ENCODE peak calls at places on chromosomes 5 and 9, in eight cellular contexts. One of them, this sample, is unnamed.

GRCh38 chr9:26955222-26955903 is 849 bp upstream of the IFT74 start:
- DNase-seq in tibial artery: no peak
- DNase-seq in HFF-Myc: no peak
- DNase-seq in AG04450: no peak
- DNase-seq in ascending aorta: no peak
- DNase-seq in A549: no peak
- DNase-seq in brain microvascular endothelial cell: no peak
- DNase-seq in psoas muscle: no peak
- DNase-seq in this sample: no peak

GRCh38 chr5:145921211-145921610 is 15.2 kb upstream of the SH3RF2 start:
- DNase-seq in psoas muscle: no peak
- DNase-seq in AG04450: no peak
- DNase-seq in tibial artery: no peak
- DNase-seq in brain microvascular endothelial cell: no peak
- DNase-seq in HFF-Myc: no peak
- DNase-seq in ascending aorta: no peak
- DNase-seq in A549: no peak
- DNase-seq in this sample: no peak

GRCh38 chr9:133538176-133538575 is 3.7 kb downstream of the ADAMTSL2 start:
- DNase-seq in AG04450: no peak
- DNase-seq in ascending aorta: no peak
- DNase-seq in HFF-Myc: no peak
- DNase-seq in psoas muscle: no peak
- DNase-seq in A549: no peak
- DNase-seq in brain microvascular endothelial cell: no peak
- DNase-seq in tibial artery: no peak
- DNase-seq in this sample: no peak

GRCh38 chr5:41656597-41656996 is 146.2 kb upstream of the PLCXD3 start:
- DNase-seq in psoas muscle: no peak
- DNase-seq in brain microvascular endothelial cell: no peak
- DNase-seq in ascending aorta: no peak
- DNase-seq in A549: no peak
- DNase-seq in HFF-Myc: no peak
- DNase-seq in tibial artery: no peak
- DNase-seq in AG04450: no peak
- DNase-seq in this sample: no peak

GRCh38 chr9:135105211-135105745 is 17.8 kb downstream of the OLFM1 start:
- DNase-seq in tibial artery: no peak
- DNase-seq in HFF-Myc: no peak
- DNase-seq in brain microvascular endothelial cell: no peak
- DNase-seq in psoas muscle: no peak
- DNase-seq in AG04450: no peak
- DNase-seq in ascending aorta: no peak
- DNase-seq in A549: no peak
- DNase-seq in this sample: no peak

GRCh38 chr9:36746415-36746814 is 173.7 kb downstream of the MELK start:
- DNase-seq in A549: no peak
- DNase-seq in psoas muscle: no peak
- DNase-seq in tibial artery: no peak
- DNase-seq in brain microvascular endothelial cell: no peak
- DNase-seq in AG04450: no peak
- DNase-seq in ascending aorta: no peak
- DNase-seq in HFF-Myc: no peak
- DNase-seq in this sample: no peak

GRCh38 chr5:2303391-2304100 is 420.8 kb upstream of the IRX4 start:
- DNase-seq in brain microvascular endothelial cell: no peak
- DNase-seq in A549: no peak
- DNase-seq in psoas muscle: no peak
- DNase-seq in tibial artery: no peak
- DNase-seq in ascending aorta: peak
- DNase-seq in AG04450: no peak
- DNase-seq in HFF-Myc: no peak
- DNase-seq in this sample: no peak

GRCh38 chr9:97703437-97704326 is 6.5 kb upstream of the XPA start:
- DNase-seq in psoas muscle: no peak
- DNase-seq in ascending aorta: peak
- DNase-seq in AG04450: no peak
- DNase-seq in tibial artery: no peak
- DNase-seq in brain microvascular endothelial cell: peak
- DNase-seq in A549: peak
- DNase-seq in HFF-Myc: no peak
- DNase-seq in this sample: peak

GRCh38 chr5:87650284-87650683 is 237.6 kb upstream of the CCNH start:
- DNase-seq in tibial artery: no peak
- DNase-seq in ascending aorta: no peak
- DNase-seq in HFF-Myc: no peak
- DNase-seq in brain microvascular endothelial cell: no peak
- DNase-seq in A549: no peak
- DNase-seq in psoas muscle: no peak
- DNase-seq in AG04450: no peak
- DNase-seq in this sample: peak

GRCh38 chr9:37752646-37753488 is 738 bp upstream of the TRMT10B start:
- DNase-seq in brain microvascular endothelial cell: no peak
- DNase-seq in tibial artery: no peak
- DNase-seq in ascending aorta: no peak
- DNase-seq in HFF-Myc: no peak
- DNase-seq in AG04450: no peak
- DNase-seq in A549: no peak
- DNase-seq in psoas muscle: no peak
- DNase-seq in this sample: no peak

GRCh38 chr9:94639045-94639995 is at the start of gene FBP1:
- DNase-seq in HFF-Myc: no peak
- DNase-seq in AG04450: no peak
- DNase-seq in brain microvascular endothelial cell: no peak
- DNase-seq in psoas muscle: peak
- DNase-seq in ascending aorta: no peak
- DNase-seq in A549: no peak
- DNase-seq in tibial artery: peak
- DNase-seq in this sample: no peak

GRCh38 chr9:36126016-36126786 is 10.3 kb upstream of the GLIPR2 start:
- DNase-seq in ascending aorta: no peak
- DNase-seq in A549: no peak
- DNase-seq in AG04450: no peak
- DNase-seq in tibial artery: no peak
- DNase-seq in brain microvascular endothelial cell: no peak
- DNase-seq in HFF-Myc: no peak
- DNase-seq in psoas muscle: no peak
- DNase-seq in this sample: no peak

GRCh38 chr5:178104492-178104891 is 8.8 kb upstream of the N4BP3 start:
- DNase-seq in psoas muscle: no peak
- DNase-seq in tibial artery: no peak
- DNase-seq in A549: no peak
- DNase-seq in HFF-Myc: no peak
- DNase-seq in AG04450: no peak
- DNase-seq in ascending aorta: no peak
- DNase-seq in brain microvascular endothelial cell: no peak
- DNase-seq in this sample: no peak

GRCh38 chr5:57677235-57677634 is 194.6 kb upstream of the ACTBL2 start:
- DNase-seq in brain microvascular endothelial cell: no peak
- DNase-seq in tibial artery: no peak
- DNase-seq in AG04450: no peak
- DNase-seq in psoas muscle: no peak
- DNase-seq in ascending aorta: no peak
- DNase-seq in HFF-Myc: no peak
- DNase-seq in A549: no peak
- DNase-seq in this sample: no peak

GRCh38 chr5:164048527-164048926 is 543.1 kb downstream of the MAT2B start:
- DNase-seq in brain microvascular endothelial cell: no peak
- DNase-seq in AG04450: no peak
- DNase-seq in psoas muscle: no peak
- DNase-seq in ascending aorta: no peak
- DNase-seq in HFF-Myc: no peak
- DNase-seq in A549: no peak
- DNase-seq in tibial artery: no peak
- DNase-seq in this sample: peak

GRCh38 chr9:131290039-131290766 is 680 bp downstream of the PLPP7 start:
- DNase-seq in A549: no peak
- DNase-seq in ascending aorta: no peak
- DNase-seq in AG04450: no peak
- DNase-seq in tibial artery: no peak
- DNase-seq in brain microvascular endothelial cell: no peak
- DNase-seq in HFF-Myc: no peak
- DNase-seq in psoas muscle: peak
- DNase-seq in this sample: no peak

GRCh38 chr9:125549465-125550215 is 157.4 kb downstream of the MAPKAP1 start:
- DNase-seq in AG04450: no peak
- DNase-seq in ascending aorta: peak
- DNase-seq in HFF-Myc: no peak
- DNase-seq in psoas muscle: peak
- DNase-seq in A549: no peak
- DNase-seq in tibial artery: peak
- DNase-seq in brain microvascular endothelial cell: no peak
- DNase-seq in this sample: peak

GRCh38 chr9:93533863-93534262 is 42.5 kb upstream of the PHF2 start:
- DNase-seq in A549: no peak
- DNase-seq in tibial artery: no peak
- DNase-seq in ascending aorta: no peak
- DNase-seq in brain microvascular endothelial cell: no peak
- DNase-seq in AG04450: no peak
- DNase-seq in HFF-Myc: no peak
- DNase-seq in psoas muscle: no peak
- DNase-seq in this sample: no peak
- TF ChIP-seq CTCF in A549: no peak
- TF ChIP-seq CTCF in tibial artery: no peak
- TF ChIP-seq CTCF in ascending aorta: no peak
- TF ChIP-seq CTCF in brain microvascular endothelial cell: no peak
- TF ChIP-seq CTCF in AG04450: no peak
- TF ChIP-seq CTCF in HFF-Myc: no peak
- TF ChIP-seq CTCF in psoas muscle: no peak
- TF ChIP-seq CTCF in this sample: no peak

DNA sequence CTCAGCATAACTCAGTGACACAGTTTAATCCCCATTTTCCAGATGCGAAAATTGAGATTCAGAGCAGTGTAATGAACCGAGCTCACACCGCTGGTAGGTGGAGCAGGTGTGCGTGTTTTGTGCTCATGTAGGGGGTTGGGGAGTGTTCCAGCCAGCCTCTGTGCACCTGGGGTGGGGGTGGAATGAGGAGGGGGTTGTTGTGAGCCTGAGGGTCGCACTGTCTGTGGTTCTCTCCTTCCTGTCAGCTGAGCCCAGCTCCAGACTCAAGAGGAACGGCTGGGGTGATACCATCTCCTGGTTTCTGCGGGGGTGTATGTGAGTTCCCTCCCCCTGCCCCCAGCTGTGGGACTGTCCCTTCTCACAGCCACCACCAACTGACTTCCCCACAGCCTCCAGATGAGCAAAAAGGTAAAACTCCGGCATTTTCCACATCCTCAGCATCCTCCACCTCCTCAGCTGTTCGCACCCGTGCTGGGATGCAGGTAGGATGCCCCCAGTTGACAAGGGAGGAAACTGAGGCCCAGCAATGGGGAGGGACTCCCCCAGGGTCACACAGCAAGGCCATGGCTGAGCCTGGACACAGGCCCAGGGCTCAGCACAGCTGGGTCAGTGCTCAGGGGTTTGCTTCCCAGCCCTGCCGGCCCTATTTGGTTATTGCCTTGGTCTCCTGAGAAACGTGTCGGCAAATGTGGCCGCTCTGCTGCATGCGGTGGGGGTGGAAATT is 2.1 kb downstream of the SH2D3C start:
- DNase-seq in tibial artery: no peak
- DNase-seq in HFF-Myc: no peak
- DNase-seq in ascending aorta: no peak
- DNase-seq in AG04450: no peak
- DNase-seq in brain microvascular endothelial cell: no peak
- DNase-seq in psoas muscle: peak
- DNase-seq in A549: no peak
- DNase-seq in this sample: no peak
- H3K4me3 ChIP-seq in tibial artery: no peak
- H3K4me3 ChIP-seq in HFF-Myc: no peak
- H3K4me3 ChIP-seq in ascending aorta: no peak
- H3K4me3 ChIP-seq in AG04450: no peak
- H3K4me3 ChIP-seq in brain microvascular endothelial cell: no peak
- H3K4me3 ChIP-seq in psoas muscle: peak
- H3K4me3 ChIP-seq in A549: no peak
- H3K4me3 ChIP-seq in this sample: no peak

DNA sequence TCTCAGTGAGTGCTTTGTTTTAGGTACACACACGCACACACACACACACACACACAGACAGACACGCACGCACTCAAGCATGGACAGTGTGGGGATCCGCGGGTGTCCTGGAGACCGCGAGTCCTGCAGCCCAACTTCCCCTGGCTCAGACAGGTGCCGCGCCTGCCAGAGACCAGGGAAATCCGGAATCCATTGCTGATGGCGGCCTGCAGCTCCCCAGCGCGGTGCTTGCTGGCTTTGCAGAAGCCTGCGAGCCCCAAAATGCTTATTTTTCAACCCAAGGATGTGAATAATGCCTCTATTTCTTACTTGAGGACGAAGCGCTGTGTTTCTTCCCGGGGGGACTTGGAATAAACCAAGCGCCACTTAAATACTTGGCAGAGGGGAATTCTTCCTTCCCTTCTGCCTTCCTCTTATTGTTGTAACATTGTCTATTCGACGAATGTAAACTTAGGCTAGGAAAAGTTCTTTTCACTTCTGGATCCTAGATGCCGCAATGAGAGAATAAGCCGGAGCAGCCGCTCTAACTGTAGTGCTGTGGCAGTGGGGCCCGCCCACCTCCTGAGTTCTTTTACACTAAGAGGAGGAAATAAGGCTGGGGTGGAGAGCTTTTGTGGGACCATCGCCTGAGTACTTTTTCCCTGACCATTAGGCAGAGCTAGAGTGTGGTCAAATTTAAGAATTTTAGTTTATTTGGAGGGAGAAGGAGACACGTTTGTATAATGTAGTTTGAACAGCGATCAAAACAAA is 804 bp downstream of the ITGA2 start:
- DNase-seq in psoas muscle: peak
- DNase-seq in tibial artery: peak
- DNase-seq in HFF-Myc: no peak
- DNase-seq in brain microvascular endothelial cell: peak
- DNase-seq in ascending aorta: peak
- DNase-seq in A549: no peak
- DNase-seq in AG04450: no peak
- DNase-seq in this sample: no peak
- TF ChIP-seq CTCF in psoas muscle: peak
- TF ChIP-seq CTCF in tibial artery: peak
- TF ChIP-seq CTCF in HFF-Myc: peak
- TF ChIP-seq CTCF in brain microvascular endothelial cell: peak
- TF ChIP-seq CTCF in ascending aorta: peak
- TF ChIP-seq CTCF in A549: peak
- TF ChIP-seq CTCF in AG04450: peak
- TF ChIP-seq CTCF in this sample: peak

DNA sequence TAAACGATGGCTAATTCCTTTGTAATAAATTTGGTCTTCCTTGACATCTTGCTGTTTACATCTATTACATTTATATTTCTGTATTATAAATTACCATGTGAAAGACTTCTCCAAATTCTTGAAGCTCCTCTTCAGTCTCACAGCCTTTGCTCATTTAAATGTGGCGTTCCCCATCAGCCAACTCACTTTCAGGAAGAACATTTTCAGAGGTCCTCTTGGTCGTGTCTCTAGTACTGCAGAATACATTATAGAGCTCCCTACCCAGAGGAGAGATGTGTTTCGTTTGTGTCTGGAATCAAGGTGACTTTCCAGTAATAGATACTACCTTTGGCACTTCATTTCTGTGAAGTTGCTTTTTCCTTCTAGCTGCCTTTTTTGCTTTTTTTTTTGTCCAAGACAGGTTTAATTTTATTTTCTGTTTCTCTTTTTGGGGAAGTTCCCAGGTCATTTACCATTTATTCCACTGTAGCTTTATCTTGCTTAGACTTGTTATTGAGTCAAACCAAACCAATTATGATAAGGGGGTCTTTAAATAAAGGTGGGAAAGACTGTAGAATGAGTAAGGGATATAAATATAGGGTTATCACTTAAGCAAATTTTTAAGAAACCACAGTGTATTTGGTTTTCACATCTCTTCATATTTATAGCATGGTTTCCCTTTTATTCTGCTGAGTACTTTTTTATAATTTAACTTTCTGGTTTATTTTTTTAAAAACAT is 12.8 kb downstream of the UBE2B start:
- DNase-seq in brain microvascular endothelial cell: no peak
- DNase-seq in ascending aorta: no peak
- DNase-seq in psoas muscle: no peak
- DNase-seq in tibial artery: no peak
- DNase-seq in A549: no peak
- DNase-seq in HFF-Myc: no peak
- DNase-seq in AG04450: no peak
- DNase-seq in this sample: no peak
- H3K4me3 ChIP-seq in brain microvascular endothelial cell: no peak
- H3K4me3 ChIP-seq in ascending aorta: no peak
- H3K4me3 ChIP-seq in psoas muscle: no peak
- H3K4me3 ChIP-seq in tibial artery: no peak
- H3K4me3 ChIP-seq in A549: no peak
- H3K4me3 ChIP-seq in HFF-Myc: no peak
- H3K4me3 ChIP-seq in AG04450: no peak
- H3K4me3 ChIP-seq in this sample: no peak

This sample was measured in astrocyte of the cerebellum.